ENCODE peak calls at places on chromosome 18, in five cellular contexts. B is K562, V is right atrium auricular region, C is IMR-90, Q is left ventricle myocardium inferior. H is an unnamed sample. For H3K36me3, the result is how much of the 10 kb centered on the place peaks cover.

GRCh38 chr18:57698571-57699276 is 77.1 kb upstream of the NARS1 start:
- DNase-seq in B (no peak), V (no peak), C (peak), Q (no peak), H (peak)

GRCh38 chr18:22827216-22827615 is 105.9 kb upstream of the RBBP8 start:
- DNase-seq in B (no peak), V (no peak), C (peak), Q (no peak), H (no peak)

GRCh38 chr18:75132471-75132870 is 76.5 kb downstream of the PTGR3 start:
- DNase-seq in B (no peak), V (peak), C (no peak), Q (no peak), H (no peak)

GRCh38 chr18:51122266-51123045 is 75.0 kb downstream of the MEX3C start:
- DNase-seq in B (no peak), V (peak), C (no peak), Q (no peak), H (no peak)

GRCh38 chr18:57859314-57859713 is 56.2 kb upstream of the ATP8B1 start:
- DNase-seq in B (peak), V (no peak), C (no peak), Q (no peak), H (no peak)

GRCh38 chr18:70289351-70290330 is 796 bp downstream of the SOCS6 start:
- DNase-seq in B (peak), V (no peak), C (peak), Q (peak), H (peak)

GRCh38 chr18:68699043-68699442 is 15.9 kb downstream of the TMX3 start:
- DNase-seq in B (no peak), V (no peak), C (peak), Q (no peak), H (no peak)

GRCh38 chr18:68854786-68855391 is 57.0 kb downstream of the CCDC102B start:
- DNase-seq in B (no peak), V (no peak), C (no peak), Q (no peak), H (no peak)

GRCh38 chr18:57737661-57738060 is 65.5 kb downstream of the ATP8B1 start:
- DNase-seq in B (peak), V (peak), C (peak), Q (peak), H (peak)

GRCh38 chr18:8943900-8944870 is 158.3 kb upstream of the NDUFV2 start:
- DNase-seq in B (peak), V (no peak), C (peak), Q (no peak), H (no peak)

GRCh38 chr18:36769611-36770314 is 59.0 kb downstream of the TPGS2 start:
- DNase-seq in B (peak), V (no peak), C (no peak), Q (no peak), H (no peak)

GRCh38 chr18:3252843-3253242 is 5.2 kb downstream of the MYL12A start:
- DNase-seq in B (no peak), V (no peak), C (no peak), Q (no peak), H (no peak)

GRCh38 chr18:72456802-72457201 is 87.3 kb downstream of the CBLN2 start:
- DNase-seq in B (no peak), V (no peak), C (peak), Q (no peak), H (no peak)

GRCh38 chr18:50099725-50100414 is 95.1 kb downstream of the MYO5B start:
- DNase-seq in B (no peak), V (no peak), C (peak), Q (no peak), H (no peak)

GRCh38 chr18:43932140-43932539 is 654.9 kb upstream of the SYT4 start:
- DNase-seq in B (no peak), V (no peak), C (peak), Q (no peak), H (no peak)

GRCh38 chr18:68314403-68314802 is 400.5 kb downstream of the TMX3 start:
- DNase-seq in B (no peak), V (no peak), C (peak), Q (no peak), H (no peak)

GRCh38 chr18:76981388-76981968 is 151.1 kb downstream of the MBP start:
- DNase-seq in B (no peak), V (no peak), C (peak), Q (no peak), H (no peak)

GRCh38 chr18:36499938-36500337 is 202.4 kb downstream of the FHOD3 start:
- DNase-seq in B (no peak), V (no peak), C (no peak), Q (no peak), H (no peak)

GRCh38 chr18:75586576-75586975 is 159.1 kb upstream of the SMIM21 start:
- DNase-seq in B (no peak), V (no peak), C (no peak), Q (no peak), H (no peak)

GRCh38 chr18:13279181-13280065 is 60.9 kb downstream of the LDLRAD4 start:
- DNase-seq in B (no peak), V (no peak), C (no peak), Q (no peak), H (no peak)

GRCh38 chr18:48948112-48949050 is 2.4 kb downstream of the SMAD7 start:
- DNase-seq in B (peak), V (no peak), C (peak), Q (no peak), H (peak)

GRCh38 chr18:7038330-7038846 is 79.2 kb downstream of the LAMA1 start:
- DNase-seq in B (peak), V (peak), C (peak), Q (peak), H (peak)

GRCh38 chr18:4455113-4455811 is at the start of gene DLGAP1:
- DNase-seq in B (no peak), V (no peak), C (no peak), Q (no peak), H (peak)

GRCh38 chr18:27713037-27713726 is 463.7 kb downstream of the CDH2 start:
- DNase-seq in B (no peak), V (no peak), C (no peak), Q (no peak), H (no peak)

GRCh38 chr18:34370704-34371405 is 146.1 kb upstream of the NOL4 start:
- DNase-seq in B (no peak), V (no peak), C (no peak), Q (no peak), H (no peak)

GRCh38 chr18:33440011-33440383 is 524 bp downstream of the CCDC178 start:
- DNase-seq in B (peak), V (no peak), C (peak), Q (peak), H (peak)

GRCh38 chr18:48193521-48194251 is 215.5 kb downstream of the ZBTB7C start:
- DNase-seq in B (no peak), V (no peak), C (no peak), Q (no peak), H (no peak)

GRCh38 chr18:50695431-50696176 is 124.2 kb downstream of the MRO start:
- DNase-seq in B (no peak), V (no peak), C (no peak), Q (peak), H (no peak)

GRCh38 chr18:39057423-39058057 is 1491.9 kb upstream of the CELF4 start:
- DNase-seq in B (no peak), V (no peak), C (peak), Q (no peak), H (no peak)

GRCh38 chr18:50507120-50507590 is 52.7 kb upstream of the MAPK4 start:
- DNase-seq in B (peak), V (no peak), C (no peak), Q (peak), H (peak)

GRCh38 chr18:57475408-57475807 is 40.2 kb downstream of the ONECUT2 start:
- DNase-seq in B (no peak), V (no peak), C (no peak), Q (no peak), H (no peak)

GRCh38 chr18:45061359-45061758 is 380.7 kb downstream of the SETBP1 start:
- DNase-seq in B (no peak), V (no peak), C (no peak), Q (no peak), H (no peak)

GRCh38 chr18:2589345-2590060 is 18.1 kb downstream of the NDC80 start:
- DNase-seq in B (no peak), V (no peak), C (no peak), Q (no peak), H (no peak)

GRCh38 chr18:46013484-46014189 is 46.5 kb upstream of the EPG5 start:
- DNase-seq in B (no peak), V (no peak), C (no peak), Q (no peak), H (no peak)

GRCh38 chr18:68244786-68245185 is 470.1 kb downstream of the TMX3 start:
- DNase-seq in B (no peak), V (no peak), C (peak), Q (no peak), H (no peak)

GRCh38 chr18:74459877-74460276 is 2.8 kb upstream of the DIPK1C start:
- DNase-seq in B (peak), V (no peak), C (no peak), Q (no peak), H (no peak)

GRCh38 chr18:70371085-70371735 is 82.4 kb downstream of the SOCS6 start:
- DNase-seq in B (no peak), V (no peak), C (no peak), Q (no peak), H (no peak)

GRCh38 chr18:37471619-37472018 is 94.0 kb downstream of the CELF4 start:
- DNase-seq in B (no peak), V (no peak), C (no peak), Q (no peak), H (no peak)

GRCh38 chr18:57771183-57771582 is 31.9 kb downstream of the ATP8B1 start:
- DNase-seq in B (no peak), V (no peak), C (no peak), Q (no peak), H (peak)

GRCh38 chr18:62611395-62612241 is 88.8 kb downstream of the ZCCHC2 start:
- DNase-seq in B (peak), V (no peak), C (no peak), Q (peak), H (no peak)
- H3K4me3 ChIP-seq in B (peak), V (peak), C (no peak), Q (peak), H (no peak)

GRCh38 chr18:63348508-63349136 is 18.4 kb downstream of the KDSR start:
- DNase-seq in B (no peak), V (no peak), C (no peak), Q (no peak), H (no peak)
- H3K36me3 ChIP-seq in B (under half), V (half or more), C (half or more), Q (half or more), H (under half)

GRCh38 chr18:986071-986470 is 81.4 kb downstream of the ADCYAP1 start:
- DNase-seq in B (no peak), V (no peak), C (no peak), Q (no peak), H (no peak)

GRCh38 chr18:986552-986951 is 81.9 kb downstream of the ADCYAP1 start:
- DNase-seq in B (no peak), V (no peak), C (no peak), Q (no peak), H (no peak)

GRCh38 chr18:987325-988186 is 82.9 kb downstream of the ADCYAP1 start:
- DNase-seq in B (peak), V (no peak), C (no peak), Q (no peak), H (no peak)

GRCh38 chr18:984004-984403 is 79.3 kb downstream of the ADCYAP1 start:
- DNase-seq in B (no peak), V (no peak), C (no peak), Q (no peak), H (no peak)

GRCh38 chr18:985301-985700 is 80.6 kb downstream of the ADCYAP1 start:
- DNase-seq in B (no peak), V (no peak), C (no peak), Q (peak), H (no peak)
- H3K4me3 ChIP-seq in B (no peak), V (no peak), C (no peak), Q (no peak), H (no peak)

DNA sequence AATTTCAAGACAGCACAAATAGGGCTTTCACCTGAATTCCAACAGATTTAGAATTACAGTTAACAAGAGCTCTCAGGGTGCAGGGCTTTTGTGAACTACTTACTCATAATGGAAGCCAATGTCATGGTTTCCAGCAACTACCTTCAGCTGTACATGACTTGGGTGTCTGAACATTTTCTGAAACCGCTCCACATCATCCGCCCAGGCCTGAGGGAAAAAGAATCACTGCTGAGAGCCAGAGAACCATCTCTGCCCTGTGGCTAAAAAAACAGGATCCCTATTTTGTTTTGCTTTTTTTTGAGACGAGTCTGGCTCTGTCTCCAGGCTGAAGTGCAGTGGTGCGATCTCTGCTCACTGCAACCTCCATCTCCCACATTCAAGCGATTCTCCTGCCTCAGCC is 18.8 kb downstream of the MPPE1 start:
- DNase-seq in B (no peak), V (no peak), C (no peak), Q (no peak), H (no peak)
- H3K36me3 ChIP-seq in B (under half), V (under half), C (under half), Q (half or more), H (under half)

DNA sequence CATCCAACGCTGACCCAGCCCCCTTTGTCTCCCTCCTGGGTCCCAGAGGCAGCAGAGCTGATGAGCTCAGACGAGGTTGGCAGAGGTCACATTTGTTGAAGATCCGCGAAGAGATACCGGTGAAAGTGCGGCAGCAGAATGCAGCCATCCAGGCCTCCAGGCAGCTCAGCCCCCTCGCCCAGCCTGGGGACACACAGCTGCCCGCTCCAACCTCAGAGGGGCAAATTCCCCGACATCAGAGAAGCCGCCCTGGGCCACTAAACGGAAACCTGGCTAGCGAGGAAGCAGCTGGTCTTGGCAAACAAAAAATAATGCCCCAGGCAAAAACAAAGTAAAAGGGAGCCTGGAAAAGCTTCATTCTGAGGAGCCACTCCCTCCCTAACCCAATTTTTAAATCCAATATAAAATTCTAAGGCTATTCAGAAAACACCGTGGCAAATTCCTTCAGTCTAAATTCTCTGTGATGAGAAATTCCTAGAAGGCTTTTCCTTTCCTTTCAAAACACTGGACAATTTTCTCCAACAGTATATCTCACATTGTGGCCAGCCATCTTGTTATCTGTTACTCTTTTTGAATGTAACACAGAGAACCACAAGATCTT is 262.4 kb downstream of the SS18 start:
- DNase-seq in B (no peak), V (no peak), C (peak), Q (no peak), H (no peak)
- H3K4me3 ChIP-seq in B (no peak), V (no peak), C (no peak), Q (no peak), H (no peak)

GRCh38 chr18:1296237-1296636 is 391.6 kb downstream of the ADCYAP1 start:
- DNase-seq in B (no peak), V (no peak), C (no peak), Q (no peak), H (no peak)
- H3K36me3 ChIP-seq in B (under half), V (under half), C (under half), Q (under half), H (under half)

H was measured in prostate gland.